ENCODE peak calls at places on chromosome 16, in ten cellular contexts. G is keratinocyte, M is AG08395, T is KBM-7, X is IMR-90, I is C1 segment of cervical spinal cord, F is body of pancreas, K is T-helper 9 cell, J is NCI-H1417, U is right cardiac atrium. O is an unnamed sample.

GRCh38 chr16:31250782-31251384 is 8.9 kb upstream of the ITGAM start:
- DNase-seq in U (no peak), M (no peak), F (no peak), X (no peak), G (no peak), J (no peak), I (no peak), T (no peak), K (no peak), O (no peak)

GRCh38 chr16:76125871-76126270 is 151.3 kb upstream of the CNTNAP4 start:
- DNase-seq in M (no peak), K (no peak), T (no peak), F (no peak), I (no peak), U (no peak), G (no peak), J (peak), X (no peak), O (no peak)

GRCh38 chr16:16025214-16025968 is 76.0 kb downstream of the ABCC1 start:
- DNase-seq in J (no peak), F (no peak), G (no peak), I (no peak), X (peak), M (peak), T (no peak), U (no peak), K (peak), O (no peak)

GRCh38 chr16:87604572-87605135 is 2.3 kb downstream of the JPH3 start:
- DNase-seq in K (no peak), F (no peak), X (no peak), U (no peak), M (no peak), J (peak), I (peak), T (no peak), G (no peak), O (no peak)

GRCh38 chr16:4071686-4072561 is 44.3 kb downstream of the ADCY9 start:
- DNase-seq in X (no peak), J (no peak), I (no peak), G (no peak), T (no peak), K (no peak), U (no peak), F (no peak), M (no peak), O (no peak)

GRCh38 chr16:4358831-4359561 is 7.9 kb upstream of the PAM16 start:
- DNase-seq in T (peak), J (peak), G (no peak), M (peak), K (peak), X (no peak), I (no peak), U (peak), F (peak), O (peak)

GRCh38 chr16:87824016-87824990 is 45.0 kb downstream of the SLC7A5 start:
- DNase-seq in G (no peak), I (no peak), K (no peak), T (no peak), F (no peak), J (no peak), M (no peak), U (no peak), X (no peak), O (no peak)

GRCh38 chr16:51053805-51054204 is 97.3 kb downstream of the SALL1 start:
- DNase-seq in G (no peak), T (no peak), J (no peak), I (no peak), K (no peak), U (no peak), M (no peak), F (no peak), X (no peak), O (no peak)

GRCh38 chr16:79599256-79599836 is 1.2 kb downstream of the MAF start:
- DNase-seq in U (peak), G (no peak), J (peak), T (no peak), K (peak), I (peak), M (no peak), F (peak), X (no peak), O (peak)

GRCh38 chr16:8548166-8548565 is 42.1 kb downstream of the TMEM114 start:
- DNase-seq in M (no peak), T (no peak), K (no peak), X (no peak), J (no peak), G (no peak), U (no peak), F (peak), I (no peak), O (no peak)

GRCh38 chr16:75319513-75320401 is 68.3 kb upstream of the BCAR1 start:
- DNase-seq in J (no peak), M (peak), K (no peak), U (no peak), I (no peak), X (peak), T (peak), G (no peak), F (no peak), O (no peak)

GRCh38 chr16:25158401-25158800 is 46.9 kb downstream of the LCMT1 start:
- DNase-seq in F (no peak), T (no peak), G (no peak), J (no peak), K (no peak), I (no peak), U (no peak), M (no peak), X (peak), O (no peak)

GRCh38 chr16:4700380-4700996 is 7.1 kb downstream of the NUDT16L1 start:
- DNase-seq in U (no peak), X (no peak), J (no peak), F (no peak), T (no peak), M (no peak), G (no peak), I (no peak), K (no peak), O (no peak)

GRCh38 chr16:17921357-17921978 is 415.1 kb downstream of the NPIPA8 start:
- DNase-seq in X (no peak), U (no peak), K (peak), J (peak), F (no peak), G (no peak), M (peak), T (peak), I (no peak), O (peak)

GRCh38 chr16:51150159-51150893 is 744 bp downstream of the SALL1 start:
- DNase-seq in G (no peak), U (no peak), F (no peak), K (no peak), I (no peak), M (no peak), J (no peak), T (no peak), X (no peak), O (no peak)

GRCh38 chr16:14056970-14057369 is 14.1 kb upstream of the MRTFB start:
- DNase-seq in X (no peak), K (no peak), I (no peak), G (no peak), T (no peak), F (no peak), M (no peak), U (no peak), J (no peak), O (no peak)

GRCh38 chr16:82133798-82134197 is 36.2 kb downstream of the MPHOSPH6 start:
- DNase-seq in U (no peak), X (no peak), M (no peak), K (no peak), T (no peak), F (no peak), I (no peak), G (no peak), J (no peak), O (no peak)

GRCh38 chr16:69929480-69929879 is 21.7 kb upstream of the CLEC18A start:
- DNase-seq in F (no peak), J (no peak), T (no peak), I (no peak), X (no peak), U (no peak), M (no peak), K (no peak), G (no peak), O (no peak)

GRCh38 chr16:65121870-65122723 is at the start of gene CDH11:
- DNase-seq in J (no peak), X (peak), I (peak), K (no peak), M (peak), T (no peak), G (no peak), F (peak), U (peak), O (peak)

GRCh38 chr16:24085665-24086064 is 170.5 kb upstream of the CACNG3 start:
- DNase-seq in K (no peak), T (no peak), G (no peak), X (no peak), M (no peak), U (no peak), J (no peak), F (no peak), I (no peak), O (no peak)

GRCh38 chr16:66516808-66517585 is 32.9 kb downstream of the TK2 start:
- DNase-seq in U (peak), X (peak), I (peak), M (peak), G (peak), F (peak), T (peak), J (peak), K (peak), O (peak)

GRCh38 chr16:31361201-31362110 is 6.5 kb downstream of the ITGAX start:
- DNase-seq in F (no peak), K (no peak), T (no peak), I (no peak), U (no peak), M (no peak), J (no peak), G (no peak), X (no peak), O (no peak)

GRCh38 chr16:52567193-52567592 is 20.2 kb upstream of the TOX3 start:
- DNase-seq in M (no peak), X (no peak), G (no peak), J (no peak), T (no peak), F (no peak), I (no peak), U (no peak), K (no peak), O (no peak)

O was measured in left ventricle myocardium superior.